ENCODE peak calls at places on chromosomes 13 and 19, in nine cellular contexts. G is NCI-H1048, D is neural progenitor cell, H is AG09309, Q is NB4, Y is NCI-H524, W is NCI-H2081 treated with DMSO at 0.1 percent for 48 hours, E is fibroblast of mammary gland, R is ELF-1. B is an unnamed sample.

GRCh38 chr19:13162749-13163608 is 12.8 kb downstream of the IER2 start:
- DNase-seq in G (peak), D (peak), H (peak), Q (peak), Y (peak), W (peak), E (peak), R (peak), B (peak)

GRCh38 chr13:30456290-30456689 is 9.4 kb downstream of the HMGB1 start:
- DNase-seq in G (no peak), D (no peak), H (no peak), Q (no peak), Y (no peak), W (no peak), E (no peak), R (no peak), B (no peak)

GRCh38 chr19:58558623-58559274 is 338 bp upstream of the UBE2M start:
- DNase-seq in G (no peak), D (peak), H (peak), Q (peak), Y (no peak), W (no peak), E (peak), R (peak), B (peak)

GRCh38 chr19:12723643-12724426 is at the start of gene TNPO2:
- DNase-seq in G (peak), D (peak), H (no peak), Q (peak), Y (peak), W (peak), E (peak), R (peak), B (peak)

GRCh38 chr19:2732157-2732725 is 7.6 kb downstream of the SLC39A3 start:
- DNase-seq in G (no peak), D (no peak), H (no peak), Q (peak), Y (no peak), W (no peak), E (no peak), R (no peak), B (no peak)

GRCh38 chr19:13309853-13310252 is 159.6 kb downstream of the IER2 start:
- DNase-seq in G (no peak), D (no peak), H (no peak), Q (no peak), Y (no peak), W (no peak), E (no peak), R (no peak), B (no peak)

GRCh38 chr13:73338389-73338788 is 279.6 kb downstream of the KLF5 start:
- DNase-seq in G (no peak), D (no peak), H (no peak), Q (no peak), Y (no peak), W (no peak), E (peak), R (no peak), B (no peak)

GRCh38 chr19:42270346-42271044 is 1.4 kb downstream of the CIC start:
- DNase-seq in G (no peak), D (no peak), H (peak), Q (peak), Y (no peak), W (no peak), E (peak), R (no peak), B (no peak)

GRCh38 chr13:21060063-21060826 is 1.1 kb downstream of the LATS2 start:
- DNase-seq in G (no peak), D (peak), H (no peak), Q (peak), Y (no peak), W (no peak), E (peak), R (peak), B (no peak)

GRCh38 chr19:5093953-5094718 is 125.2 kb downstream of the KDM4B start:
- DNase-seq in G (no peak), D (no peak), H (no peak), Q (no peak), Y (peak), W (no peak), E (no peak), R (no peak), B (peak)